ENCODE peak calls at places on chromosomes 11 and 22, in six cellular contexts. One of them, this sample, is unnamed.

GRCh38 chr11:122202951-122203456 is 87.0 kb upstream of the BLID start:
- DNase-seq in IMR-90: peak; percentile 71
- DNase-seq in mesendoderm: peak; percentile 75
- DNase-seq in trophoblast cell: peak; percentile 78
- DNase-seq in neuronal stem cell: peak; percentile 50
- DNase-seq in H1: peak; percentile 91
- DNase-seq in this sample: peak; percentile 76

GRCh38 chr11:133029096-133029495 is 503.2 kb downstream of the OPCML start:
- DNase-seq in trophoblast cell: no peak
- DNase-seq in neuronal stem cell: no peak
- DNase-seq in mesendoderm: no peak
- DNase-seq in IMR-90: no peak
- DNase-seq in H1: no peak
- DNase-seq in this sample: no peak

GRCh38 chr11:73325036-73325981 is 17.2 kb downstream of the ARHGEF17 start:
- DNase-seq in IMR-90: peak; percentile 56
- DNase-seq in trophoblast cell: peak; percentile 86
- DNase-seq in neuronal stem cell: no peak
- DNase-seq in H1: no peak
- DNase-seq in mesendoderm: no peak
- DNase-seq in this sample: peak; percentile 83

GRCh38 chr11:118224512-118225180 is at the start of gene JAML:
- DNase-seq in trophoblast cell: no peak
- DNase-seq in H1: no peak
- DNase-seq in IMR-90: no peak
- DNase-seq in mesendoderm: no peak
- DNase-seq in neuronal stem cell: no peak
- DNase-seq in this sample: no peak

GRCh38 chr11:60938500-60938899 is 13.5 kb downstream of the SLC15A3 start:
- DNase-seq in H1: no peak
- DNase-seq in mesendoderm: no peak
- DNase-seq in trophoblast cell: no peak
- DNase-seq in IMR-90: no peak
- DNase-seq in neuronal stem cell: no peak
- DNase-seq in this sample: no peak

GRCh38 chr11:19962795-19963163 is 197.5 kb downstream of the DBX1 start:
- DNase-seq in trophoblast cell: peak; percentile 76
- DNase-seq in IMR-90: peak; percentile 97
- DNase-seq in mesendoderm: no peak
- DNase-seq in neuronal stem cell: no peak
- DNase-seq in H1: no peak
- DNase-seq in this sample: peak; percentile 91

GRCh38 chr11:9616858-9617257 is 43.4 kb downstream of the WEE1 start:
- DNase-seq in trophoblast cell: no peak
- DNase-seq in neuronal stem cell: no peak
- DNase-seq in IMR-90: peak; percentile 66
- DNase-seq in H1: no peak
- DNase-seq in mesendoderm: no peak
- DNase-seq in this sample: no peak

GRCh38 chr22:35638408-35638807 is 9.8 kb upstream of the APOL6 start:
- DNase-seq in neuronal stem cell: no peak
- DNase-seq in IMR-90: peak; percentile 90
- DNase-seq in H1: no peak
- DNase-seq in mesendoderm: no peak
- DNase-seq in trophoblast cell: peak; percentile 91
- DNase-seq in this sample: peak; percentile 95

GRCh38 chr22:35231585-35232084 is 25.7 kb upstream of the HMGXB4 start:
- DNase-seq in H1: peak; percentile 91
- DNase-seq in IMR-90: peak; percentile 55
- DNase-seq in mesendoderm: peak; percentile 88
- DNase-seq in trophoblast cell: peak; percentile 91
- DNase-seq in neuronal stem cell: peak; percentile 70
- DNase-seq in this sample: peak; percentile 59

GRCh38 chr11:67082071-67082791 is 25.6 kb downstream of the RHOD start:
- DNase-seq in mesendoderm: peak; percentile 69
- DNase-seq in trophoblast cell: no peak
- DNase-seq in H1: peak; percentile 68
- DNase-seq in neuronal stem cell: no peak
- DNase-seq in IMR-90: no peak
- DNase-seq in this sample: no peak

GRCh38 chr11:66549696-66550095 is 3.0 kb downstream of the ACTN3 start:
- DNase-seq in mesendoderm: no peak
- DNase-seq in trophoblast cell: no peak
- DNase-seq in H1: no peak
- DNase-seq in neuronal stem cell: no peak
- DNase-seq in IMR-90: no peak
- DNase-seq in this sample: no peak

GRCh38 chr22:25780673-25781072 is 38.7 kb downstream of the MYO18B start:
- DNase-seq in neuronal stem cell: no peak
- DNase-seq in mesendoderm: no peak
- DNase-seq in IMR-90: no peak
- DNase-seq in H1: no peak
- DNase-seq in trophoblast cell: no peak
- DNase-seq in this sample: peak; percentile 86

GRCh38 chr22:20418211-20418788 is 19.3 kb downstream of the SCARF2 start:
- DNase-seq in trophoblast cell: peak; percentile 92
- DNase-seq in mesendoderm: peak; percentile 85
- DNase-seq in neuronal stem cell: peak; percentile 71
- DNase-seq in H1: peak; percentile 87
- DNase-seq in IMR-90: peak; percentile 80
- DNase-seq in this sample: peak; percentile 90

GRCh38 chr11:122085264-122085663 is 30.8 kb downstream of the BLID start:
- DNase-seq in trophoblast cell: no peak
- DNase-seq in IMR-90: peak; percentile 95
- DNase-seq in neuronal stem cell: no peak
- DNase-seq in mesendoderm: no peak
- DNase-seq in H1: no peak
- DNase-seq in this sample: peak; percentile 93

GRCh38 chr11:72778535-72779494 is 15.0 kb downstream of the STARD10 start:
- DNase-seq in mesendoderm: no peak
- DNase-seq in IMR-90: no peak
- DNase-seq in trophoblast cell: no peak
- DNase-seq in neuronal stem cell: no peak
- DNase-seq in H1: no peak
- DNase-seq in this sample: no peak

GRCh38 chr22:19367763-19368367 is 63.7 kb downstream of the HIRA start:
- DNase-seq in IMR-90: no peak
- DNase-seq in neuronal stem cell: no peak
- DNase-seq in mesendoderm: no peak
- DNase-seq in trophoblast cell: no peak
- DNase-seq in H1: no peak
- DNase-seq in this sample: no peak

GRCh38 chr22:33918676-33919590 is 1.3 kb downstream of the LARGE1 start:
- DNase-seq in mesendoderm: peak; percentile 60
- DNase-seq in H1: no peak
- DNase-seq in neuronal stem cell: no peak
- DNase-seq in IMR-90: peak; percentile 45
- DNase-seq in trophoblast cell: peak; percentile 38
- DNase-seq in this sample: peak; percentile 55
- H3K18ac ChIP-seq in mesendoderm: no peak overlapping the region
- H3K18ac ChIP-seq in H1: peak overlapping the region; percentile 71
- H3K18ac ChIP-seq in neuronal stem cell: peak overlapping the region; percentile 5
- H3K18ac ChIP-seq in IMR-90: no peak overlapping the region
- H3K18ac ChIP-seq in trophoblast cell: no peak overlapping the region
- H3K18ac ChIP-seq in this sample: peak overlapping the region; percentile 92

DNA sequence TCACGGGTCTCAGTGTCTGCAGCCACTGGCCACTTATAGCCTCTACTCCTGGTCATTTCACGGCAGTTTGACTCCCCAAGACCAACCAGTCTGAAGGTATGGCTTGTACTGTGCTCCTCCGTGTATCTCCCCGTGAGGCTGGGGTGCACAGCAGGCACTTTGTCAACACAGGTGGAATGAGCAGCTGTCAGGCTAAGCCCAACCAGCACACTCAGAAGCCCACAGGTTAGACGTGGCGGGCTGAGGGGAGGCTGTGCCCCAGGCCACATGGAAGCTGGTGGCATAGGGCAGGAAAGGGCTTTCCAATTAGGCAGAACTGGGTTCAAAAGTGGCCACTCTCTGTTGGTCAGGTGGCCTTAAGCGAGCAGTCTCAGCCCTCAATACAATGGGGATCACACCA is 7.0 kb downstream of the TP53I11 start:
- DNase-seq in neuronal stem cell: no peak
- DNase-seq in mesendoderm: no peak
- DNase-seq in IMR-90: no peak
- DNase-seq in H1: no peak
- DNase-seq in trophoblast cell: no peak
- DNase-seq in this sample: no peak
- H3K27me3 ChIP-seq in neuronal stem cell: no peaks in the 10 kb centered on the region
- H3K27me3 ChIP-seq in mesendoderm: no peaks in the 10 kb centered on the region
- H3K27me3 ChIP-seq in IMR-90: no peaks in the 10 kb centered on the region
- H3K27me3 ChIP-seq in H1: no peaks in the 10 kb centered on the region
- H3K27me3 ChIP-seq in trophoblast cell: no peaks in the 10 kb centered on the region
- H3K27me3 ChIP-seq in this sample: no peaks in the 10 kb centered on the region

DNA sequence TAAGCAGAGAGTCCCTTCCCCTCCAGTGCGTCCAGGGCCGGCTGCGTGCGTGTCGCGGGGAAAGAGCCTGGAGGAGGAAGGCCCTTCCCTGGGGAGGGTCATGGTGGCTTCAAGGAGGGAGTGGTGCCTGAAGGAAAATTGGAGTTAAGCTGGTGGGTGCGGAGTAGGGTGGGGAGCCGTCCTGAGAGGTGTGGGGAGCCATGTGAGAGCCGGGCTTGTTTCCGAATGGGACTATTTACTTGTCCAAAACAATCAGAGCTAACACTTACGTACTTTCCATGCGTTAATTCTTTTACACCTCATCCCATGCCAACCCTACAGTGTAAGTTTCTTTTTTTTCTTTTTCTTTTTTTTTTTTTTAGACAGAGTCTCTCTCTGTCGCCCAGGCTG is 762 bp downstream of the IGHMBP2 start:
- DNase-seq in neuronal stem cell: peak; percentile 5
- DNase-seq in H1: no peak
- DNase-seq in IMR-90: no peak
- DNase-seq in trophoblast cell: no peak
- DNase-seq in mesendoderm: no peak
- DNase-seq in this sample: no peak
- H3K4me3 ChIP-seq in neuronal stem cell: peak overlapping the region; percentile 97
- H3K4me3 ChIP-seq in H1: peak overlapping the region; percentile 91
- H3K4me3 ChIP-seq in IMR-90: peak overlapping the region; percentile 97
- H3K4me3 ChIP-seq in trophoblast cell: peak overlapping the region; percentile 98
- H3K4me3 ChIP-seq in mesendoderm: peak overlapping the region; percentile 92
- H3K4me3 ChIP-seq in this sample: peak overlapping the region; percentile 94

DNA sequence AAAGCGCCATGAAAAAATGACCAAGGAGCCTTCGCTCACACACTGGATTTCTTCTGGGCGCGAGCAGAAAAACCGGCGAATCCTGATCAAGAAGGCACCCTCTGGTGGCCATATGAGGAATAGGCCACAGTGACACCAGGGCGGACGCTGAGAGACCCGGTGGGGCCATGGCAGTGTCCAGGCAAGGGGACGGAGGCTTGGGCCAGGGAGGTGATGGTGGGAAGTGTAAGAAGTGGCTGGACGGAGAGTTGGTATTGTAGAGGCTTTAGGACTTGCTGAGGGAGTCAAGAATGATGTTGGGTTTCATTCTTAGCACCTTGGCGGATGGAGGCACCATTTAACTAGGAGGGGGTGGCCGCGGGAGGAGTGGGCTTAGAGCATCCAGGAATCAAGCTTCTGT is 16.9 kb upstream of the RAC2 start:
- DNase-seq in neuronal stem cell: peak; percentile 52
- DNase-seq in trophoblast cell: peak; percentile 79
- DNase-seq in mesendoderm: peak; percentile 69
- DNase-seq in IMR-90: peak; percentile 51
- DNase-seq in H1: peak; percentile 78
- DNase-seq in this sample: peak; percentile 69
- H3K18ac ChIP-seq in neuronal stem cell: no peak overlapping the region
- H3K18ac ChIP-seq in trophoblast cell: no peak overlapping the region
- H3K18ac ChIP-seq in mesendoderm: no peak overlapping the region
- H3K18ac ChIP-seq in IMR-90: no peak overlapping the region
- H3K18ac ChIP-seq in H1: no peak overlapping the region
- H3K18ac ChIP-seq in this sample: peak overlapping the region; percentile 35

GRCh38 chr11:1448882-1449281 is 37.7 kb downstream of the MOB2 start:
- DNase-seq in trophoblast cell: no peak
- DNase-seq in neuronal stem cell: no peak
- DNase-seq in IMR-90: no peak
- DNase-seq in mesendoderm: no peak
- DNase-seq in H1: no peak
- DNase-seq in this sample: no peak
- H3K27me3 ChIP-seq in trophoblast cell: no peaks in the 10 kb centered on the region
- H3K27me3 ChIP-seq in neuronal stem cell: no peaks in the 10 kb centered on the region
- H3K27me3 ChIP-seq in IMR-90: peaks cover 2% of the 10 kb centered on the region
- H3K27me3 ChIP-seq in mesendoderm: no peaks in the 10 kb centered on the region
- H3K27me3 ChIP-seq in H1: no peaks in the 10 kb centered on the region
- H3K27me3 ChIP-seq in this sample: peaks cover 5% of the 10 kb centered on the region

GRCh38 chr11:65304110-65304509 is 10.6 kb upstream of the CDC42EP2 start:
- DNase-seq in neuronal stem cell: no peak
- DNase-seq in trophoblast cell: no peak
- DNase-seq in H1: no peak
- DNase-seq in mesendoderm: no peak
- DNase-seq in IMR-90: no peak
- DNase-seq in this sample: no peak

GRCh38 chr11:65304613-65305012 is 10.1 kb upstream of the CDC42EP2 start:
- DNase-seq in neuronal stem cell: no peak
- DNase-seq in mesendoderm: no peak
- DNase-seq in IMR-90: no peak
- DNase-seq in H1: no peak
- DNase-seq in trophoblast cell: no peak
- DNase-seq in this sample: no peak

GRCh38 chr11:65307298-65308229 is 7.1 kb upstream of the CDC42EP2 start:
- DNase-seq in mesendoderm: no peak
- DNase-seq in neuronal stem cell: no peak
- DNase-seq in trophoblast cell: no peak
- DNase-seq in H1: no peak
- DNase-seq in IMR-90: peak; percentile 31
- DNase-seq in this sample: no peak

GRCh38 chr11:65303542-65303941 is 11.1 kb upstream of the CDC42EP2 start:
- DNase-seq in trophoblast cell: no peak
- DNase-seq in neuronal stem cell: no peak
- DNase-seq in IMR-90: no peak
- DNase-seq in H1: no peak
- DNase-seq in mesendoderm: no peak
- DNase-seq in this sample: no peak

GRCh38 chr11:65305501-65306268 is 9.0 kb upstream of the CDC42EP2 start:
- DNase-seq in neuronal stem cell: no peak
- DNase-seq in IMR-90: peak; percentile 90
- DNase-seq in mesendoderm: no peak
- DNase-seq in H1: no peak
- DNase-seq in trophoblast cell: no peak
- DNase-seq in this sample: peak; percentile 93
- H3K4me3 ChIP-seq in neuronal stem cell: no peak overlapping the region
- H3K4me3 ChIP-seq in IMR-90: no peak overlapping the region
- H3K4me3 ChIP-seq in mesendoderm: no peak overlapping the region
- H3K4me3 ChIP-seq in H1: no peak overlapping the region
- H3K4me3 ChIP-seq in trophoblast cell: no peak overlapping the region
- H3K4me3 ChIP-seq in this sample: no peak overlapping the region